ENCODE peak calls at places on chromosome 6, in ten cellular contexts. M is hypothalamus; Z is Ammon's horn; E is activated T-cell treated with anti-CD3 and anti-CD28 coated beads for 48 hours; H is SW480; J is WERI-Rb-1; T is H9; Q is stimulated activated CD4-positive, alpha-beta T cell treated with anti-CD3 and anti-CD28 coated beads, Interleukin-2, amount 100 ng/mL, for 24 hours; V is substantia nigra; F is tibial nerve. R is an unnamed sample.

GRCh38 chr6:3001773-3002293 is 2.1 kb downstream of the NQO2 start:
- DNase-seq in M (no peak), J (no peak), H (peak; percentile 81), T (no peak), Z (peak; percentile 53), Q (no peak), F (peak; percentile 25), E (no peak), V (no peak), R (no peak)

GRCh38 chr6:141033101-141033500 is 1099.6 kb upstream of the GJE1 start:
- DNase-seq in J (no peak), E (no peak), V (no peak), Z (no peak), M (no peak), H (no peak), T (no peak), Q (no peak), F (no peak), R (no peak)

GRCh38 chr6:5851261-5851757 is 155.4 kb downstream of the NRN1 start:
- DNase-seq in Z (peak; percentile 85), F (no peak), Q (peak; percentile 75), E (peak; percentile 59), M (no peak), V (peak; percentile 57), T (peak; percentile 91), J (no peak), H (peak; percentile 42), R (peak; percentile 90)

GRCh38 chr6:152300517-152300916 is 336.6 kb downstream of the SYNE1 start:
- DNase-seq in E (no peak), H (no peak), Q (no peak), J (no peak), V (no peak), M (no peak), T (no peak), F (no peak), Z (no peak), R (no peak)

GRCh38 chr6:11460001-11460668 is 77.4 kb upstream of the TMEM170B start:
- DNase-seq in Q (peak; percentile 5), E (no peak), T (no peak), M (no peak), H (no peak), J (no peak), Z (no peak), V (no peak), F (no peak), R (no peak)

GRCh38 chr6:11734861-11735652 is 43.5 kb downstream of the ADTRP start:
- DNase-seq in M (no peak), V (no peak), Q (no peak), E (no peak), T (no peak), F (no peak), J (no peak), Z (no peak), H (no peak), R (no peak)

GRCh38 chr6:150281767-150282166 is 87.0 kb upstream of the IYD start:
- DNase-seq in V (no peak), T (no peak), M (no peak), E (no peak), Q (no peak), H (no peak), F (no peak), J (no peak), Z (no peak), R (no peak)

GRCh38 chr6:7201732-7202541 is 94.2 kb downstream of the RREB1 start:
- DNase-seq in M (no peak), Z (peak; percentile 81), Q (peak; percentile 33), H (no peak), J (no peak), T (no peak), V (peak; percentile 14), F (peak; percentile 41), E (peak; percentile 12), R (no peak)

GRCh38 chr6:119895626-119896025 is 546.1 kb upstream of the MAN1A1 start:
- DNase-seq in V (no peak), T (no peak), H (no peak), F (no peak), Z (no peak), J (no peak), E (no peak), M (no peak), Q (no peak), R (no peak)

GRCh38 chr6:65633516-65633915 is 73.5 kb downstream of the EYS start:
- DNase-seq in J (no peak), M (no peak), Z (no peak), F (no peak), T (no peak), Q (no peak), E (no peak), V (no peak), H (no peak), R (no peak)

GRCh38 chr6:128158496-128158895 is 257.6 kb upstream of the THEMIS start:
- DNase-seq in J (no peak), V (no peak), Z (no peak), M (no peak), E (no peak), T (no peak), F (no peak), Q (no peak), H (no peak), R (no peak)

GRCh38 chr6:40443842-40444241 is 143.3 kb downstream of the LRFN2 start:
- DNase-seq in J (no peak), E (no peak), Z (no peak), Q (no peak), V (no peak), T (no peak), H (no peak), M (no peak), F (no peak), R (no peak)

GRCh38 chr6:45789238-45789637 is 226.4 kb downstream of the CLIC5 start:
- DNase-seq in J (no peak), T (no peak), V (no peak), F (no peak), Q (no peak), Z (no peak), E (no peak), M (no peak), H (no peak), R (no peak)

GRCh38 chr6:68654134-68654533 is 19.1 kb downstream of the ADGRB3 start:
- DNase-seq in J (no peak), F (no peak), Q (no peak), Z (no peak), E (no peak), T (no peak), M (no peak), V (no peak), H (no peak), R (no peak)

GRCh38 chr6:101393291-101394251 is at the start of gene GRIK2:
- DNase-seq in E (no peak), Z (peak; percentile 60), V (no peak), T (peak; percentile 75), Q (peak; percentile 31), J (peak; percentile 82), M (no peak), F (no peak), H (peak; percentile 11), R (no peak)

GRCh38 chr6:73203098-73203497 is 22.2 kb downstream of the KHDC1L start:
- DNase-seq in J (no peak), H (no peak), M (no peak), V (no peak), E (no peak), F (no peak), Z (no peak), T (no peak), Q (no peak), R (no peak)

GRCh38 chr6:32112436-32112980 is 3.4 kb upstream of the TNXB start:
- DNase-seq in V (no peak), M (no peak), F (no peak), J (no peak), E (no peak), T (no peak), H (no peak), Q (no peak), Z (no peak), R (no peak)

GRCh38 chr6:43705996-43706395 is 18.4 kb upstream of the MRPS18A start:
- DNase-seq in H (no peak), T (no peak), Q (no peak), Z (no peak), F (no peak), M (no peak), V (no peak), E (no peak), J (no peak), R (no peak)

GRCh38 chr6:126905917-126906316 is 212.6 kb upstream of the RSPO3 start:
- DNase-seq in T (no peak), M (no peak), J (no peak), H (no peak), E (no peak), V (no peak), Z (no peak), Q (no peak), F (no peak), R (no peak)

GRCh38 chr6:18551228-18551627 is 164.1 kb downstream of the RNF144B start:
- DNase-seq in Q (no peak), T (no peak), V (no peak), H (no peak), J (no peak), F (no peak), Z (no peak), M (no peak), E (no peak), R (no peak)

GRCh38 chr6:14912226-14912625 is 333.6 kb upstream of the JARID2 start:
- DNase-seq in M (no peak), T (no peak), J (no peak), Q (no peak), E (no peak), V (no peak), H (no peak), Z (no peak), F (no peak), R (no peak)

GRCh38 chr6:159746759-159747158 is 15.1 kb upstream of the ACAT2 start:
- DNase-seq in V (no peak), J (no peak), F (no peak), Q (no peak), H (no peak), T (no peak), Z (no peak), E (no peak), M (no peak), R (no peak)

GRCh38 chr6:21922086-21922485 is 328.5 kb downstream of the SOX4 start:
- DNase-seq in F (no peak), Z (no peak), E (no peak), Q (no peak), J (no peak), H (no peak), V (no peak), T (peak; percentile 44), M (no peak), R (no peak)

GRCh38 chr6:73580247-73581149 is 59.7 kb upstream of the EEF1A1 start:
- DNase-seq in Z (peak; percentile 91), F (peak; percentile 78), J (no peak), H (peak; percentile 97), E (peak; percentile 72), Q (peak; percentile 79), M (peak; percentile 40), V (peak; percentile 71), T (peak; percentile 97), R (peak; percentile 92)